ENCODE peak calls at places on chromosomes 3 and 15, in four cellular contexts. V is HepG2, H is GM12878, A is H1. S is an unnamed sample.

GRCh38 chr3:42960282-42960681 is 18.8 kb upstream of the GASK1A start:
- DNase-seq in H (no peak), V (no peak), A (no peak), S (no peak)

GRCh38 chr3:51340311-51340829 is 44.7 kb upstream of the MANF start:
- DNase-seq in V (peak), H (no peak), A (peak), S (no peak)

GRCh38 chr3:189900578-189900977 is 220.1 kb downstream of the P3H2 start:
- DNase-seq in H (no peak), A (no peak), V (no peak), S (no peak)

GRCh38 chr15:67914537-67915373 is 74.9 kb upstream of the RNU6-1 start:
- DNase-seq in H (no peak), V (peak), A (peak), S (peak)

GRCh38 chr3:139745831-139746230 is 68.1 kb upstream of the NMNAT3 start:
- DNase-seq in V (peak), H (no peak), A (no peak), S (no peak)

GRCh38 chr3:190127797-190128196 is 7.1 kb upstream of the P3H2 start:
- DNase-seq in V (no peak), A (no peak), H (no peak), S (no peak)

GRCh38 chr3:29677421-29677820 is 396.6 kb downstream of the RBMS3 start:
- DNase-seq in H (no peak), A (no peak), V (no peak), S (no peak)

GRCh38 chr15:88509964-88510363 is 36.5 kb downstream of the DET1 start:
- DNase-seq in V (no peak), H (no peak), A (no peak), S (no peak)

GRCh38 chr15:51765751-51766150 is 14.4 kb downstream of the TMOD2 start:
- DNase-seq in H (no peak), A (no peak), V (no peak), S (no peak)

GRCh38 chr15:78004919-78005634 is 72.4 kb downstream of the TBC1D2B start:
- DNase-seq in V (no peak), H (no peak), A (no peak), S (no peak)

GRCh38 chr3:9743548-9743947 is 6.2 kb upstream of the OGG1 start:
- DNase-seq in A (no peak), H (no peak), V (no peak), S (no peak)

GRCh38 chr3:188788621-188789081 is 383.1 kb upstream of the TPRG1 start:
- DNase-seq in A (no peak), V (no peak), H (no peak), S (no peak)

GRCh38 chr3:159620873-159621272 is 367.8 kb upstream of the IL12A start:
- DNase-seq in A (no peak), V (no peak), H (no peak), S (no peak)

GRCh38 chr3:130379274-130379673 is 33.8 kb downstream of the COL6A5 start:
- DNase-seq in H (no peak), A (no peak), V (no peak), S (no peak)

GRCh38 chr3:56366641-56366984 is 101.7 kb downstream of the ERC2 start:
- DNase-seq in H (no peak), V (no peak), A (no peak), S (no peak)

GRCh38 chr15:40081691-40082194 is 26.9 kb downstream of the BMF start:
- DNase-seq in H (no peak), V (peak), A (no peak), S (peak)

GRCh38 chr3:98765721-98766120 is 2.6 kb downstream of the ST3GAL6 start:
- DNase-seq in H (no peak), A (no peak), V (no peak), S (no peak)

GRCh38 chr3:197983076-197983475 is 23.1 kb downstream of the LMLN start:
- DNase-seq in A (no peak), V (no peak), H (no peak), S (no peak)

GRCh38 chr15:85726446-85726845 is 68.3 kb downstream of the KLHL25 start:
- DNase-seq in H (no peak), A (no peak), V (no peak), S (no peak)

GRCh38 chr3:278300-279064 is 81.9 kb downstream of the CHL1 start:
- DNase-seq in A (no peak), H (peak), V (no peak), S (no peak)
- H3K27ac ChIP-seq in A (no peak), H (peak), V (no peak), S (no peak)

GRCh38 chr3:38698760-38699159 is 49.3 kb upstream of the SCN5A start:
- DNase-seq in A (no peak), V (no peak), H (no peak), S (no peak)

GRCh38 chr3:38696034-38696433 is 46.5 kb upstream of the SCN5A start:
- DNase-seq in H (no peak), A (no peak), V (no peak), S (no peak)

GRCh38 chr3:38702231-38702630 is 52.7 kb upstream of the SCN5A start:
- DNase-seq in V (no peak), A (no peak), H (no peak), S (no peak)

GRCh38 chr3:38698061-38698460 is 48.6 kb upstream of the SCN5A start:
- DNase-seq in H (no peak), V (no peak), A (no peak), S (no peak)
- TF ChIP-seq BRCA1 in H (no peak), V (no peak), A (no peak), S (no peak)

DNA sequence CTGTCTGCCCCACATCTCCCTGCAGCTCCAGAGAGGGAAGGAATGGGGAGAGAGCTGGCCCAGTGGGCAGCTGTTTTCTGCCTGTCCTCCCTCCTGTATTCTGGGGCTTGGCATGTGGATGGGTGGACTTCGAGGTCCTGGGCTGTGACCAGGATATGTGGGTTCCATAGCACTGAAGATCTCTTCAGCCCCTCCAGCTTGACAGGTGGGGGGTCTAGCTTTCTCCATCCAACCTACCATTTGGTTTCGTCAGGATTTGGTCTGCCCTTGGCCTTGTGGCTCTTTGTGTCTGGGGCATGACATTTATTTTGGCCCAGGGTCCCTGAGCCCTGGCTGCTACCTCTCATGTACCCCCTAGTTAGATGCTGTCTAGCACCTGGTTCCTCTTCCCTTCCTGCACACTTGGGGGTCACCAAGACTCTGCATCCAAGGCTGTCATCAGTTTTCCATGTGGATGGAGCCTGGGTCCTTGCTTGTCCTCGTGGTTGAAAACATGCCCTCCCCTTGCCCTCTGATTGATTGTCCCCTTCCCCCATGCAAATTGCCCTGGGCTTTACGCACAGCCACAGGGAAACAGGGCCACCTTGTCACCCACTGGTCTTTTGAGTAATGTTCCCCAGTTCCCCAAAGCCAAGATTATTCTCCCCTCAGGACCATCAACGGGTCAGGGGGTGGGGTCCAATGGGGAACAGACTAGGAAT is 3.2 kb downstream of the EPHB3 start:
- DNase-seq in H (no peak), A (no peak), V (no peak), S (no peak)
- H3K27ac ChIP-seq in H (no peak), A (no peak), V (no peak), S (no peak)

GRCh38 chr3:54866221-54866620 is 61.6 kb downstream of the LRTM1 start:
- DNase-seq in V (no peak), A (no peak), H (no peak), S (no peak)
- TF ChIP-seq BRCA1 in V (no peak), A (no peak), H (no peak), S (no peak)

DNA sequence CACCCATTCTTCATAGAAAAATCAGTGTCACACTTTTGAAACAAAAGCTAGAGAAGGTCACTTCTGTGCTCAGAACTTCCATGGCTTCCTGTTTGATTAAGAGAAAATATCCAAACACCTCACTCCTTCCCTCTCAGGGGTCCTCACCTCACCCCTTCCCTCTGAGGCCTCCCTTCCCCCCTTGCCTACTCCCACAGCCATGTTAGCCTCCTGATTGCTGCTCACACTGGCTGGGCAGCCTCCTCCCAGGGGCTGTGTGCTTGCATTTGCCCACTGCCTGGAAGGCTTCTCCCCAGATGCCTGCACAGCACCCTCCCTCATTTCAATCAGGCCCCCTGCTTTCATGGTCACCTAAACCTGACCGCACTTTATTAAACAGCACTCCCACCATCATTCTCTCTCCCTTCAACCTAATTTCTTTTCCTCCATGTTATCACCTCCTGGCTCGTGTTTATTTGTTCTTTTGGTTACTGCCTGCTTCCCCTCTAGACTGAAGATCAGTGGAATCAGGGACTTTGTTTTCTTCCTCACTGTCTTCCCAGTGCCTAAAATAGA is 10.4 kb downstream of the BOC start:
- DNase-seq in H (no peak), V (no peak), A (no peak), S (no peak)
- H3K27ac ChIP-seq in H (no peak), V (no peak), A (no peak), S (no peak)

DNA sequence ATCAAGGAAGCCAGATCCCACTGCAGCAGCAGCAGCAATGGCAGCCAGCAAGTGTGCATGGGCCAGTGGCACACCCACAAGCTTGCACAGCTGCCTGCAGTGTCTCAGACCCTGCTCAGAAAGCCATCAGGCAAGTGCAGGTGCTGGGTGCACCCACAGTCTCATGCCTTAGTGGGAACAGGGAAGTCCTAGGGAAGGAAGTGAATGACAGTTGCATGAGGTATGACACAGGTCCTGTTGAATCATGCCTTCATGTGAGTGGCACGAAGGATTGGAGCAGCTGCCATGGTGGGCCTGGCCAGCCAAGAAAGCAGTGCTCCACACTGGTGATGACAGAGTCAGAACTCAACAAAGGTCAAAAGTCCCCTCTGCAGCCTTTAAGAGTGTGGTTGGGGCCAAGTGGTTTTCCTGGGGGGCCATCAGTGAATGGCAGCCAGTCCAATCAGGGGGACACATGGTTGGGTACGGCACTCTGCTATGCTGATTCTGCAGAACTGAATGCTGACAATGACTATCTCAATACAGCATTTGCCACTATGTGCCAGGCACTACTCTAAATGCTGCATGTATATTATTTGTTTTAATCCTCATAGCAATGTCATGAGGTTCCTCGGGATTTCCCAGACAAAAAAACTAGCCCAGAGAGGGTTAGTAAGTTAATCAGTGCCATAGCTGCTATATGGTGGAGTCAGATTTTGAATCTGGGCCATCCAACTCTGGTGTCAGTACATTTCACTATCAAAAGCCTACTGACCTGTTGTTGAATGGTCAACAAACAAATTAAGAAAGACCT is 94.3 kb downstream of the AQP9 start:
- DNase-seq in H (no peak), A (no peak), V (no peak), S (no peak)
- TF ChIP-seq BRCA1 in H (no peak), A (no peak), V (no peak), S (no peak)

GRCh38 chr3:131690800-131691199 is 188.0 kb upstream of the MRPL3 start:
- DNase-seq in A (no peak), H (no peak), V (no peak), S (no peak)
- H3K27ac ChIP-seq in A (no peak), H (no peak), V (no peak), S (no peak)

DNA sequence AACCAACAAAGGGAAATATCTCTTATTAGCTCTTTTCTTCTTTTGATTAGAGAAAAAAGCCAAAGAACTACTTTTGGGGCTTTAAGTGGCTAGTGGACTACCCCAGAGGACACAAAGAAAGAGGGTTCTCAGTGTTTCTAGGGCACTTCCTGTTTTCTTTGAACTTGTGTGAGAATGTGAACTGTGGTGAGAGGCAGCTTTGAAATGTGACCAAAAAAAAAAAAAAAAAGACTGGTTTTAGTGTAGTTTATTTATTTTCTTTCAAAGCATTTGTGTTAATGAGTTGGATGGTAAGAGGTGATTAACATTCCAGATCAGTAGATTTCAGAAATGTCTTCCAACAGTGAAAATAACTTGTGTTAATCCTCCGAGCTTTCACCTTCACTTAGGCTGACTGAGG is 32.4 kb downstream of the SELENOT start:
- DNase-seq in H (peak), V (no peak), A (no peak), S (peak)
- TF ChIP-seq BRCA1 in H (no peak), V (no peak), A (no peak), S (no peak)

GRCh38 chr3:46539443-46540005 is 26.6 kb downstream of the LRRC2 start:
- DNase-seq in V (no peak), H (no peak), A (no peak), S (no peak)
- H3K27ac ChIP-seq in V (no peak), H (peak), A (no peak), S (no peak)

DNA sequence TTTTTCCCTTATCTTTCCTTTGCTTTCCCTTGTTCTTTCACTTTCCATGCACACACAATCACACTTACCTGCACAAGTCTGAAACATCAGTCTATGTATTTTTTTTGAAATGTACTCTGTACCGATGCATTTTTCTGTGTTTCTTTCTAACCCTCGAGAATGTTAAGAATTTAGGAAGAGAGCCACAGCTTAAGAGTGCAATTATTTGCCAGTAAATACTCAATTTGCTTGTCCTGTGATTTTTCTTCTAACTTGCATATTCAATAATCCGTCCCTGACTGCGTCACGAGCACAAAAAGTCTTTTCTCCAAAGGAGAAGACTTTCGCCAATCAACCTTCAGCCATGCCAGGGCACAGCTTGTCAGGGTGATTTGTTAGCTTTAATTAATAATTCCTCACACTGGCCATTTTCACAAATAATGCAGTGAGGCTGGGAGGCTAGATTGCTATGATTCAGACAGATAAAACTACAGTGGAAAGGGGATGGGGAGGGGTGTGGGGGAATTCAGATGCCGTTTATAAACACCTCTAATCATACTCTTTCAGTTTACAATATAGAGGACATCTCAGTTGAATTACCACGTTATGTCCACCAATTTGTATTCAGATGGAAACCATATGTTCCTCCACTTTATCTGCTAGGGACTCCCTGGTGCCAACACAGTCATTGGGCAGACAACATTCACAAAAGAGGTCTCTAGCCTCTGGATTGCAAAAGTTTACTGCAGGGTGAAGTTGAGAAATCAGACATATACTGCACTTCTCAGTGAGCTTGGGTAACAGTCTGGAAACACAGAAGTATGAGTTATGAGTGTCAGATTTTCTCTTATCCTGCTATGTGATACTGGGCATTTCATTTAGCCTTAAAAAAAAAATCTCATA is 388.0 kb downstream of the ZBTB20 start:
- DNase-seq in H (no peak), V (peak), A (no peak), S (no peak)
- TF ChIP-seq BRCA1 in H (no peak), V (no peak), A (no peak), S (no peak)